ENCODE peak calls at places on chromosome 10, in seven cellular contexts. X, G, P, S, L, I and D are unnamed samples.

GRCh38 chr10:24579911-24580310 is 143.8 kb downstream of the ARHGAP21 start:
- DNase-seq in X (peak), G (no peak), P (no peak), S (no peak), L (no peak), I (no peak), D (no peak)

GRCh38 chr10:109912335-109913282 is 10.7 kb downstream of the XPNPEP1 start:
- DNase-seq in X (no peak), G (no peak), P (no peak), S (peak), L (no peak), I (no peak), D (no peak)

GRCh38 chr10:110772454-110773025 is 99.2 kb upstream of the PDCD4 start:
- DNase-seq in X (no peak), G (no peak), P (no peak), S (no peak), L (no peak), I (no peak), D (no peak)

GRCh38 chr10:14173391-14173705 is 157.4 kb downstream of the FRMD4A start:
- DNase-seq in X (no peak), G (no peak), P (no peak), S (no peak), L (no peak), I (no peak), D (no peak)

GRCh38 chr10:103572597-103573321 is 79.3 kb downstream of the NEURL1 start:
- DNase-seq in X (no peak), G (no peak), P (no peak), S (no peak), L (no peak), I (no peak), D (no peak)

GRCh38 chr10:25047902-25048301 is 31.5 kb downstream of the THNSL1 start:
- DNase-seq in X (no peak), G (no peak), P (no peak), S (no peak), L (no peak), I (no peak), D (no peak)

GRCh38 chr10:5762531-5762930 is 50.7 kb downstream of the GDI2 start:
- DNase-seq in X (no peak), G (no peak), P (no peak), S (no peak), L (no peak), I (no peak), D (no peak)

GRCh38 chr10:61859786-61860185 is 41.7 kb upstream of the ARID5B start:
- DNase-seq in X (no peak), G (no peak), P (no peak), S (no peak), L (no peak), I (no peak), D (no peak)

GRCh38 chr10:73182568-73182967 is 14.6 kb downstream of the FAM149B1 start:
- DNase-seq in X (no peak), G (no peak), P (no peak), S (no peak), L (no peak), I (no peak), D (no peak)

GRCh38 chr10:35564276-35564982 is 40.7 kb upstream of the GJD4 start:
- DNase-seq in X (no peak), G (no peak), P (no peak), S (peak), L (no peak), I (no peak), D (no peak)

GRCh38 chr10:88081457-88082054 is 218.1 kb downstream of the PTEN start:
- DNase-seq in X (no peak), G (no peak), P (no peak), S (no peak), L (no peak), I (no peak), D (no peak)

GRCh38 chr10:102003541-102003940 is 52.4 kb downstream of the ARMH3 start:
- DNase-seq in X (no peak), G (no peak), P (no peak), S (no peak), L (no peak), I (no peak), D (no peak)

GRCh38 chr10:72107325-72108003 is 19.1 kb upstream of the SPOCK2 start:
- DNase-seq in X (no peak), G (peak), P (no peak), S (peak), L (peak), I (no peak), D (no peak)

GRCh38 chr10:17220652-17221100 is 7.4 kb upstream of the VIM start:
- DNase-seq in X (no peak), G (no peak), P (no peak), S (no peak), L (no peak), I (no peak), D (no peak)

GRCh38 chr10:110852255-110852896 is 19.4 kb upstream of the PDCD4 start:
- DNase-seq in X (no peak), G (peak), P (no peak), S (peak), L (peak), I (no peak), D (no peak)